ENCODE peak calls at places on chromosomes 2 and 18, in eight cellular contexts. Z is cardiac fibroblast; A is neural progenitor cell; P is left ventricle myocardium inferior; W is NCI-H1694 treated with DMSO at 0.1 percent for 48 hours; K is T1000; D is stimulated activated CD4-positive, alpha-beta T cell treated with anti-CD3 and anti-CD28 coated beads, Interleukin-2, amount 100 ng/mL, for 48 hours; I is foreskin keratinocyte. T is an unnamed sample.

GRCh38 chr2:85222792-85223191 is 89.6 kb downstream of the TCF7L1 start:
- DNase-seq in Z (peak; percentile 26), A (no peak), P (no peak), W (no peak), K (no peak), D (no peak), I (no peak), T (no peak)

GRCh38 chr2:62999905-63000304 is 50.7 kb upstream of the OTX1 start:
- DNase-seq in Z (peak; percentile 56), A (no peak), P (peak; percentile 36), W (no peak), K (peak; percentile 13), D (no peak), I (peak; percentile 79), T (no peak)

GRCh38 chr18:75210274-75211001 is at the start of gene TSHZ1:
- DNase-seq in Z (peak; percentile 89), A (peak; percentile 70), P (no peak), W (peak; percentile 92), K (no peak), D (no peak), I (peak; percentile 89), T (peak; percentile 53)

GRCh38 chr2:142946941-142947340 is 69.5 kb downstream of the KYNU start:
- DNase-seq in Z (peak; percentile 18), A (no peak), P (no peak), W (no peak), K (no peak), D (no peak), I (peak; percentile 71), T (no peak)

GRCh38 chr2:38327580-38327979 is 49.5 kb downstream of the ATL2 start:
- DNase-seq in Z (no peak), A (no peak), P (no peak), W (no peak), K (no peak), D (no peak), I (no peak), T (no peak)

GRCh38 chr2:98463551-98463971 is 18.9 kb downstream of the INPP4A start:
- DNase-seq in Z (no peak), A (no peak), P (no peak), W (no peak), K (no peak), D (no peak), I (no peak), T (no peak)

GRCh38 chr2:10361220-10361588 is 58.5 kb downstream of the HPCAL1 start:
- DNase-seq in Z (no peak), A (peak; percentile 52), P (no peak), W (peak; percentile 82), K (no peak), D (no peak), I (peak; percentile 7), T (no peak)

GRCh38 chr2:72145658-72146329 is 1.9 kb downstream of the CYP26B1 start:
- DNase-seq in Z (no peak), A (no peak), P (peak; percentile 8), W (no peak), K (no peak), D (no peak), I (no peak), T (no peak)

T was measured in ELF-1.